ENCODE peak calls at places on chromosomes 5 and 9, in six cellular contexts. L is KBM-7; A is stimulated activated CD4-positive, alpha-beta T cell treated with anti-CD3 and anti-CD28 coated beads, Interleukin-4, amount 100 ng/mL, for 24 hours; Y is NCI-H774; X is adipocyte; D is kidney tubule cell. R is an unnamed sample.
A peak's percentile ranks its signal among the peaks of the same experiment; 100 is the strongest.

GRCh38 chr9:75053869-75054268 is 25.8 kb upstream of the CARNMT1 start:
- DNase-seq in X (no peak), A (no peak), L (no peak), D (no peak), Y (no peak), R (no peak)

GRCh38 chr9:137838576-137838975 is 39.0 kb upstream of the CACNA1B start:
- DNase-seq in Y (no peak), A (no peak), D (no peak), L (no peak), X (no peak), R (no peak)

GRCh38 chr5:142770650-142771609 is 753 bp downstream of the ARHGAP26 start:
- DNase-seq in Y (no peak), D (peak; percentile 71), L (peak; percentile 62), A (peak; percentile 53), X (peak; percentile 66), R (no peak)

GRCh38 chr9:112283854-112284253 is 49.6 kb downstream of the PTBP3 start:
- DNase-seq in X (no peak), L (no peak), D (no peak), A (no peak), Y (no peak), R (no peak)

GRCh38 chr5:54624671-54625583 is 107.4 kb downstream of the SNX18 start:
- DNase-seq in D (no peak), Y (no peak), L (peak; percentile 40), X (peak; percentile 89), A (no peak), R (no peak)

GRCh38 chr5:120152472-120152871 is 311.6 kb upstream of the PRR16 start:
- DNase-seq in L (no peak), A (no peak), Y (no peak), D (peak; percentile 86), X (peak; percentile 78), R (no peak)

GRCh38 chr5:16619136-16619535 is 2.3 kb upstream of the RETREG1 start:
- DNase-seq in Y (no peak), X (no peak), D (peak; percentile 56), L (no peak), A (no peak), R (no peak)

GRCh38 chr9:136373300-136374182 is at the start of gene CARD9:
- DNase-seq in D (no peak), A (no peak), L (peak; percentile 42), Y (no peak), X (no peak), R (peak; percentile 7)

GRCh38 chr9:130182090-130182909 is 10.1 kb downstream of the NCS1 start:
- DNase-seq in Y (no peak), A (no peak), D (no peak), L (no peak), X (no peak), R (no peak)

GRCh38 chr9:110207071-110207923 is 662 bp downstream of the C9orf152 start:
- DNase-seq in D (no peak), Y (no peak), A (no peak), X (no peak), L (no peak), R (no peak)

GRCh38 chr5:180623844-180624243 is 25.6 kb downstream of the FLT4 start:
- DNase-seq in L (no peak), D (no peak), A (no peak), Y (no peak), X (no peak), R (no peak)

GRCh38 chr5:113249216-113249615 is 185.6 kb downstream of the TSSK1B start:
- DNase-seq in A (no peak), X (peak; percentile 28), L (no peak), Y (no peak), D (no peak), R (no peak)

GRCh38 chr9:127566351-127567001 is 45.6 kb upstream of the STXBP1 start:
- DNase-seq in Y (no peak), A (no peak), D (peak; percentile 80), X (no peak), L (no peak), R (no peak)